ENCODE peak calls at places on chromosome 10, in nine cellular contexts. O is body of pancreas, T is GM03348, P is gastrocnemius medialis, J is MCF 10A, Q is AG09319, D is left cardiac atrium, Z is NCI-H1417, N is HFFc6. A is an unnamed sample.

GRCh38 chr10:62426086-62426485 is 51.9 kb downstream of the ZNF365 start:
- DNase-seq in O (no peak), D (no peak), T (no peak), J (peak), N (peak), P (no peak), Z (no peak), Q (no peak), A (peak)

GRCh38 chr10:132698211-132698751 is 87.7 kb downstream of the NKX6-2 start:
- DNase-seq in O (no peak), N (no peak), D (peak), P (no peak), T (no peak), J (no peak), Q (no peak), Z (no peak), A (no peak)

GRCh38 chr10:85612378-85612775 is 754.2 kb downstream of the GRID1 start:
- DNase-seq in P (no peak), D (no peak), O (no peak), J (no peak), Z (no peak), T (no peak), N (no peak), Q (no peak), A (no peak)

GRCh38 chr10:44020322-44021111 is 364.4 kb downstream of the CXCL12 start:
- DNase-seq in N (no peak), D (no peak), O (peak), P (peak), J (peak), Q (no peak), T (no peak), Z (no peak), A (no peak)

GRCh38 chr10:124025152-124025551 is 68.2 kb downstream of the CHST15 start:
- DNase-seq in N (no peak), D (no peak), O (no peak), Q (no peak), J (no peak), Z (no peak), T (no peak), P (no peak), A (no peak)

GRCh38 chr10:125407000-125407502 is 246.7 kb upstream of the CTBP2 start:
- DNase-seq in T (no peak), Z (no peak), N (peak), O (peak), P (no peak), D (no peak), J (peak), Q (no peak), A (peak)

GRCh38 chr10:8616166-8616565 is 561.7 kb downstream of the GATA3 start:
- DNase-seq in O (no peak), Z (no peak), N (no peak), Q (no peak), T (no peak), D (no peak), P (no peak), J (no peak), A (no peak)

GRCh38 chr10:50846753-50847152 is 38.7 kb downstream of the A1CF start:
- DNase-seq in Q (no peak), P (no peak), J (no peak), N (peak), O (no peak), D (no peak), T (no peak), Z (no peak), A (peak)

GRCh38 chr10:6128591-6129383 is 40.0 kb downstream of the RBM17 start:
- DNase-seq in O (no peak), D (no peak), N (peak), Z (no peak), J (no peak), P (no peak), Q (no peak), T (peak), A (no peak)

GRCh38 chr10:133245439-133246235 is 8.0 kb downstream of the VENTX start:
- DNase-seq in O (no peak), Q (no peak), D (no peak), N (no peak), J (no peak), P (no peak), T (no peak), Z (no peak), A (no peak)

GRCh38 chr10:19628767-19629443 is 187.3 kb upstream of the PLXDC2 start:
- DNase-seq in D (no peak), P (no peak), Q (no peak), O (no peak), T (peak), N (no peak), J (no peak), Z (no peak), A (no peak)

GRCh38 chr10:126059101-126059826 is 162.9 kb downstream of the FANK1 start:
- DNase-seq in O (no peak), J (no peak), P (no peak), Q (no peak), Z (no peak), T (peak), N (peak), D (no peak), A (no peak)

GRCh38 chr10:97895915-97896314 is 46.3 kb downstream of the GOLGA7B start:
- DNase-seq in T (no peak), Z (no peak), N (no peak), J (no peak), O (no peak), Q (no peak), D (peak), P (no peak), A (no peak)

GRCh38 chr10:110209926-110210662 is 2.7 kb downstream of the MXI1 start:
- DNase-seq in O (peak), P (peak), N (peak), J (peak), T (peak), Z (peak), D (peak), Q (no peak), A (no peak)

GRCh38 chr10:546971-547590 is 142.4 kb downstream of the DIP2C start:
- DNase-seq in Z (peak), J (no peak), Q (no peak), N (no peak), D (no peak), O (peak), P (no peak), T (no peak), A (no peak)

GRCh38 chr10:97788552-97789442 is 17.0 kb upstream of the SFRP5 start:
- DNase-seq in O (peak), P (no peak), Z (no peak), J (no peak), T (no peak), N (no peak), Q (no peak), D (peak), A (no peak)

GRCh38 chr10:31318854-31319601 is at the start of gene ZEB1:
- DNase-seq in T (peak), D (peak), Z (peak), N (peak), O (peak), Q (peak), P (peak), J (peak), A (peak)

GRCh38 chr10:104246981-104247380 is 7.7 kb upstream of the GSTO1 start:
- DNase-seq in Q (no peak), D (no peak), O (no peak), T (peak), J (no peak), P (no peak), Z (no peak), N (peak), A (no peak)

GRCh38 chr10:132408367-132408781 is 11.4 kb downstream of the PWWP2B start:
- DNase-seq in Z (no peak), J (no peak), P (no peak), O (peak), D (peak), Q (no peak), N (no peak), T (no peak), A (no peak)

GRCh38 chr10:93495654-93496321 is 624 bp upstream of the CEP55 start:
- DNase-seq in J (peak), Z (peak), N (no peak), T (peak), Q (no peak), O (peak), D (peak), P (no peak), A (no peak)

GRCh38 chr10:106519376-106520035 is 645.0 kb downstream of the SORCS1 start:
- DNase-seq in Z (no peak), Q (no peak), P (no peak), J (no peak), O (no peak), D (no peak), N (no peak), T (no peak), A (no peak)

GRCh38 chr10:110399163-110400094 is 94.7 kb upstream of the SMNDC1 start:
- DNase-seq in T (peak), Q (peak), J (peak), O (peak), P (no peak), D (peak), Z (no peak), N (peak), A (peak)

GRCh38 chr10:16809074-16809718 is 8.0 kb downstream of the RSU1 start:
- DNase-seq in T (peak), J (peak), D (peak), O (peak), P (no peak), Z (peak), N (peak), Q (no peak), A (no peak)